ENCODE peak calls at places on chromosomes 5 and 9, in seven cellular contexts. One of them, this sample, is unnamed.

GRCh38 chr9:77384406-77384805 is 207.1 kb downstream of the VPS13A start:
- DNase-seq in NCI-H2081: no peak
- DNase-seq in dermis blood vessel endothelial cell: peak; percentile 10
- DNase-seq in COR-L47: no peak
- DNase-seq in amniotic stem cell: no peak
- DNase-seq in small intestine: no peak
- DNase-seq in ELR: peak; percentile 81
- DNase-seq in this sample: no peak

GRCh38 chr5:104265531-104266130 is 703.0 kb upstream of the NUDT12 start:
- DNase-seq in NCI-H2081: no peak
- DNase-seq in COR-L47: no peak
- DNase-seq in dermis blood vessel endothelial cell: no peak
- DNase-seq in ELR: no peak
- DNase-seq in amniotic stem cell: no peak
- DNase-seq in small intestine: no peak
- DNase-seq in this sample: no peak

GRCh38 chr5:61538722-61539501 is 206.9 kb downstream of the ZSWIM6 start:
- DNase-seq in amniotic stem cell: no peak
- DNase-seq in NCI-H2081: no peak
- DNase-seq in ELR: no peak
- DNase-seq in small intestine: no peak
- DNase-seq in dermis blood vessel endothelial cell: no peak
- DNase-seq in COR-L47: no peak
- DNase-seq in this sample: no peak

GRCh38 chr9:34337404-34337803 is 8.0 kb downstream of the NUDT2 start:
- DNase-seq in amniotic stem cell: no peak
- DNase-seq in small intestine: no peak
- DNase-seq in dermis blood vessel endothelial cell: peak; percentile 12
- DNase-seq in COR-L47: no peak
- DNase-seq in NCI-H2081: no peak
- DNase-seq in ELR: peak; percentile 15
- DNase-seq in this sample: no peak

GRCh38 chr9:111945216-111945615 is 48.6 kb downstream of the UGCG start:
- DNase-seq in dermis blood vessel endothelial cell: peak; percentile 79
- DNase-seq in small intestine: no peak
- DNase-seq in COR-L47: no peak
- DNase-seq in ELR: peak; percentile 75
- DNase-seq in NCI-H2081: no peak
- DNase-seq in amniotic stem cell: no peak
- DNase-seq in this sample: no peak

GRCh38 chr5:142512680-142513042 is 173.2 kb downstream of the FGF1 start:
- DNase-seq in amniotic stem cell: no peak
- DNase-seq in NCI-H2081: no peak
- DNase-seq in small intestine: no peak
- DNase-seq in ELR: peak; percentile 94
- DNase-seq in COR-L47: no peak
- DNase-seq in dermis blood vessel endothelial cell: peak; percentile 21
- DNase-seq in this sample: no peak

GRCh38 chr5:97635553-97635952 is 452.5 kb upstream of the RIOK2 start:
- DNase-seq in NCI-H2081: no peak
- DNase-seq in ELR: no peak
- DNase-seq in amniotic stem cell: no peak
- DNase-seq in COR-L47: no peak
- DNase-seq in dermis blood vessel endothelial cell: no peak
- DNase-seq in small intestine: no peak
- DNase-seq in this sample: no peak

GRCh38 chr5:67085616-67086015 is 111.0 kb downstream of the CD180 start:
- DNase-seq in dermis blood vessel endothelial cell: no peak
- DNase-seq in ELR: no peak
- DNase-seq in amniotic stem cell: no peak
- DNase-seq in small intestine: peak; percentile 44
- DNase-seq in NCI-H2081: peak; percentile 50
- DNase-seq in COR-L47: peak; percentile 91
- DNase-seq in this sample: peak; percentile 86

GRCh38 chr5:83720805-83721431 is at the start of gene HAPLN1:
- DNase-seq in amniotic stem cell: no peak
- DNase-seq in COR-L47: no peak
- DNase-seq in ELR: peak; percentile 6
- DNase-seq in NCI-H2081: no peak
- DNase-seq in dermis blood vessel endothelial cell: peak; percentile 2
- DNase-seq in small intestine: no peak
- DNase-seq in this sample: no peak

GRCh38 chr5:174222891-174223290 is 177.4 kb downstream of the NSG2 start:
- DNase-seq in small intestine: peak; percentile 23
- DNase-seq in COR-L47: no peak
- DNase-seq in ELR: no peak
- DNase-seq in amniotic stem cell: no peak
- DNase-seq in dermis blood vessel endothelial cell: no peak
- DNase-seq in NCI-H2081: no peak
- DNase-seq in this sample: no peak

GRCh38 chr9:106846307-106846706 is 16.7 kb upstream of the ZNF462 start:
- DNase-seq in amniotic stem cell: no peak
- DNase-seq in ELR: no peak
- DNase-seq in NCI-H2081: no peak
- DNase-seq in dermis blood vessel endothelial cell: no peak
- DNase-seq in small intestine: peak; percentile 14
- DNase-seq in COR-L47: no peak
- DNase-seq in this sample: no peak

GRCh38 chr5:125052601-125053000 is 306.2 kb upstream of the ZNF608 start:
- DNase-seq in NCI-H2081: no peak
- DNase-seq in COR-L47: no peak
- DNase-seq in amniotic stem cell: no peak
- DNase-seq in dermis blood vessel endothelial cell: no peak
- DNase-seq in ELR: no peak
- DNase-seq in small intestine: no peak
- DNase-seq in this sample: no peak

GRCh38 chr9:33132249-33132772 is 34.8 kb downstream of the B4GALT1 start:
- DNase-seq in dermis blood vessel endothelial cell: peak; percentile 49
- DNase-seq in ELR: peak; percentile 87
- DNase-seq in small intestine: no peak
- DNase-seq in NCI-H2081: no peak
- DNase-seq in COR-L47: no peak
- DNase-seq in amniotic stem cell: peak; percentile 67
- DNase-seq in this sample: no peak

GRCh38 chr5:177447611-177448243 is 1.1 kb downstream of the PRR7 start:
- DNase-seq in amniotic stem cell: peak; percentile 44
- DNase-seq in ELR: peak; percentile 93
- DNase-seq in small intestine: peak; percentile 42
- DNase-seq in dermis blood vessel endothelial cell: peak; percentile 72
- DNase-seq in COR-L47: peak; percentile 17
- DNase-seq in NCI-H2081: peak; percentile 60
- DNase-seq in this sample: peak; percentile 2

GRCh38 chr9:124505901-124506346 is 1.3 kb downstream of the NR5A1 start:
- DNase-seq in small intestine: no peak
- DNase-seq in NCI-H2081: no peak
- DNase-seq in amniotic stem cell: no peak
- DNase-seq in COR-L47: no peak
- DNase-seq in ELR: no peak
- DNase-seq in dermis blood vessel endothelial cell: no peak
- DNase-seq in this sample: no peak

GRCh38 chr5:140113180-140113698 is 670 bp upstream of the PURA start:
- DNase-seq in amniotic stem cell: no peak
- DNase-seq in small intestine: no peak
- DNase-seq in NCI-H2081: no peak
- DNase-seq in dermis blood vessel endothelial cell: peak; percentile 8
- DNase-seq in COR-L47: peak; percentile 7
- DNase-seq in ELR: peak; percentile 51
- DNase-seq in this sample: no peak

GRCh38 chr9:130199605-130200004 is 27.4 kb downstream of the NCS1 start:
- DNase-seq in small intestine: no peak
- DNase-seq in ELR: peak; percentile 20
- DNase-seq in NCI-H2081: no peak
- DNase-seq in amniotic stem cell: no peak
- DNase-seq in dermis blood vessel endothelial cell: peak; percentile 13
- DNase-seq in COR-L47: no peak
- DNase-seq in this sample: no peak

GRCh38 chr9:129309041-129309430 is 131.0 kb upstream of the IER5L start:
- DNase-seq in ELR: no peak
- DNase-seq in dermis blood vessel endothelial cell: no peak
- DNase-seq in NCI-H2081: no peak
- DNase-seq in amniotic stem cell: no peak
- DNase-seq in COR-L47: no peak
- DNase-seq in small intestine: no peak
- DNase-seq in this sample: no peak

GRCh38 chr9:134101623-134102149 is 33.9 kb upstream of the BRD3 start:
- DNase-seq in small intestine: no peak
- DNase-seq in dermis blood vessel endothelial cell: no peak
- DNase-seq in NCI-H2081: no peak
- DNase-seq in COR-L47: no peak
- DNase-seq in amniotic stem cell: no peak
- DNase-seq in ELR: no peak
- DNase-seq in this sample: no peak

GRCh38 chr5:39014544-39014943 is 59.7 kb downstream of the RICTOR start:
- DNase-seq in ELR: peak; percentile 77
- DNase-seq in small intestine: no peak
- DNase-seq in COR-L47: no peak
- DNase-seq in NCI-H2081: no peak
- DNase-seq in dermis blood vessel endothelial cell: peak; percentile 13
- DNase-seq in amniotic stem cell: peak; percentile 43
- DNase-seq in this sample: no peak

GRCh38 chr9:18379073-18379811 is 94.7 kb upstream of the ADAMTSL1 start:
- DNase-seq in amniotic stem cell: peak; percentile 62
- DNase-seq in ELR: peak; percentile 94
- DNase-seq in dermis blood vessel endothelial cell: peak; percentile 90
- DNase-seq in small intestine: no peak
- DNase-seq in NCI-H2081: no peak
- DNase-seq in COR-L47: no peak
- DNase-seq in this sample: no peak